ENCODE peak calls at places on chromosomes 16 and 17, in nine cellular contexts. J, Z, S, V, Y, N, M, O and C are unnamed samples.

GRCh38 chr16:84045818-84046470 is 3.3 kb upstream of the SLC38A8 start:
- DNase-seq in Y (no peak), S (no peak), Z (no peak), M (no peak), O (no peak), J (no peak), V (peak; percentile 54), N (no peak), C (no peak)

GRCh38 chr16:72999541-73000019 is 48.3 kb downstream of the ZFHX3 start:
- DNase-seq in Y (no peak), O (peak; percentile 26), J (no peak), N (no peak), M (no peak), V (peak; percentile 45), S (no peak), Z (no peak), C (no peak)

GRCh38 chr16:14249291-14250032 is 178.3 kb downstream of the MRTFB start:
- DNase-seq in J (peak; percentile 62), O (peak; percentile 11), V (no peak), Y (peak; percentile 35), N (peak; percentile 58), Z (peak; percentile 58), S (peak; percentile 48), M (peak; percentile 47), C (peak; percentile 14)

GRCh38 chr16:48110982-48111381 is 44.8 kb downstream of the ABCC12 start:
- DNase-seq in Y (no peak), O (no peak), Z (no peak), V (no peak), N (no peak), S (no peak), M (no peak), J (no peak), C (no peak)

GRCh38 chr17:77649717-77650211 is 308.7 kb upstream of the TNRC6C start:
- DNase-seq in Z (peak; percentile 8), O (peak; percentile 11), M (no peak), S (no peak), Y (no peak), J (peak; percentile 56), N (peak; percentile 15), V (peak; percentile 20), C (peak; percentile 16)

GRCh38 chr17:19327039-19327776 is 35.3 kb downstream of the B9D1 start:
- DNase-seq in S (no peak), Y (no peak), N (no peak), Z (peak; percentile 82), M (peak; percentile 19), J (no peak), V (peak; percentile 64), O (peak; percentile 91), C (no peak)

GRCh38 chr16:69500496-69500895 is 65.3 kb upstream of the NFAT5 start:
- DNase-seq in Y (no peak), M (no peak), O (no peak), N (no peak), V (no peak), Z (no peak), S (no peak), J (no peak), C (no peak)

GRCh38 chr16:56742030-56742984 is 12.4 kb downstream of the NUP93 start:
- DNase-seq in S (no peak), J (no peak), Z (peak; percentile 71), N (peak; percentile 28), M (no peak), V (no peak), Y (no peak), O (peak; percentile 79), C (peak; percentile 54)

GRCh38 chr16:2715519-2715918 is 4.5 kb downstream of the PRSS27 start:
- DNase-seq in Y (peak; percentile 60), J (peak; percentile 29), O (peak; percentile 23), M (peak; percentile 78), Z (peak; percentile 66), V (peak; percentile 83), N (peak; percentile 68), S (peak; percentile 76), C (no peak)
- H3K4me3 ChIP-seq in Y (no peak overlapping the region), J (no peak overlapping the region), O (no peak overlapping the region), M (no peak overlapping the region), Z (no peak overlapping the region), V (no peak overlapping the region), N (no peak overlapping the region), S (peak overlapping the region; percentile 32), C (no peak overlapping the region)

GRCh38 chr17:39822051-39822450 is 42.1 kb downstream of the IKZF3 start:
- DNase-seq in Z (no peak), M (no peak), Y (no peak), J (no peak), O (no peak), N (no peak), V (no peak), S (no peak), C (no peak)
- H3K9me3 ChIP-seq in Z (no peaks in the 10 kb centered on the region), M (no peaks in the 10 kb centered on the region), Y (no peaks in the 10 kb centered on the region), J (peaks cover 41% of the 10 kb centered on the region), O (peaks cover 10% of the 10 kb centered on the region), N (no peaks in the 10 kb centered on the region), V (no peaks in the 10 kb centered on the region), S (peaks cover 15% of the 10 kb centered on the region), C (peaks cover 19% of the 10 kb centered on the region)

GRCh38 chr16:29940656-29941055 is 14.6 kb upstream of the KCTD13 start:
- DNase-seq in J (no peak), N (no peak), O (peak; percentile 2), V (no peak), Z (peak; percentile 64), M (peak; percentile 10), Y (no peak), S (no peak), C (no peak)

GRCh38 chr16:29947897-29948296 is 14.0 kb upstream of the TMEM219 start:
- DNase-seq in V (no peak), Z (no peak), O (no peak), S (no peak), Y (no peak), J (no peak), M (no peak), N (no peak), C (no peak)

GRCh38 chr16:29943846-29944669 is 17.8 kb upstream of the TMEM219 start:
- DNase-seq in J (no peak), V (no peak), S (no peak), M (peak; percentile 68), Z (peak; percentile 98), O (peak; percentile 97), N (peak; percentile 80), Y (peak; percentile 79), C (peak; percentile 95)
- H3K4me3 ChIP-seq in J (no peak overlapping the region), V (no peak overlapping the region), S (no peak overlapping the region), M (no peak overlapping the region), Z (no peak overlapping the region), O (no peak overlapping the region), N (no peak overlapping the region), Y (no peak overlapping the region), C (peak overlapping the region; percentile 12)

GRCh38 chr16:18062713-18063112 is 273.8 kb downstream of the NPIPA8 start:
- DNase-seq in O (no peak), M (no peak), S (no peak), Y (no peak), Z (no peak), N (no peak), J (no peak), V (no peak), C (no peak)
- H3K9me3 ChIP-seq in O (peaks cover 24% of the 10 kb centered on the region), M (no peaks in the 10 kb centered on the region), S (no peaks in the 10 kb centered on the region), Y (no peaks in the 10 kb centered on the region), Z (no peaks in the 10 kb centered on the region), N (no peaks in the 10 kb centered on the region), J (no peaks in the 10 kb centered on the region), V (no peaks in the 10 kb centered on the region), C (no peaks in the 10 kb centered on the region)

GRCh38 chr16:85749686-85750020 is 1.2 kb downstream of the C16orf74 start:
- DNase-seq in N (no peak), M (no peak), S (no peak), V (no peak), O (no peak), Z (no peak), Y (peak; percentile 27), J (no peak), C (no peak)

GRCh38 chr16:85750021-85750826 is 672 bp downstream of the C16orf74 start:
- DNase-seq in O (peak; percentile 45), M (peak; percentile 66), V (peak; percentile 70), S (no peak), J (peak; percentile 42), N (peak; percentile 80), Z (peak; percentile 70), Y (peak; percentile 66), C (no peak)

GRCh38 chr16:85750827-85751641 is at the start of gene C16orf74:
- DNase-seq in V (peak; percentile 76), J (peak; percentile 45), N (peak; percentile 53), Z (peak; percentile 65), Y (peak; percentile 64), S (no peak), M (peak; percentile 68), O (peak; percentile 68), C (peak; percentile 59)

GRCh38 chr16:85751665-85752501 is 987 bp upstream of the C16orf74 start:
- DNase-seq in V (no peak), Z (no peak), N (no peak), O (peak; percentile 88), M (no peak), S (no peak), J (peak; percentile 24), Y (no peak), C (no peak)

DNA sequence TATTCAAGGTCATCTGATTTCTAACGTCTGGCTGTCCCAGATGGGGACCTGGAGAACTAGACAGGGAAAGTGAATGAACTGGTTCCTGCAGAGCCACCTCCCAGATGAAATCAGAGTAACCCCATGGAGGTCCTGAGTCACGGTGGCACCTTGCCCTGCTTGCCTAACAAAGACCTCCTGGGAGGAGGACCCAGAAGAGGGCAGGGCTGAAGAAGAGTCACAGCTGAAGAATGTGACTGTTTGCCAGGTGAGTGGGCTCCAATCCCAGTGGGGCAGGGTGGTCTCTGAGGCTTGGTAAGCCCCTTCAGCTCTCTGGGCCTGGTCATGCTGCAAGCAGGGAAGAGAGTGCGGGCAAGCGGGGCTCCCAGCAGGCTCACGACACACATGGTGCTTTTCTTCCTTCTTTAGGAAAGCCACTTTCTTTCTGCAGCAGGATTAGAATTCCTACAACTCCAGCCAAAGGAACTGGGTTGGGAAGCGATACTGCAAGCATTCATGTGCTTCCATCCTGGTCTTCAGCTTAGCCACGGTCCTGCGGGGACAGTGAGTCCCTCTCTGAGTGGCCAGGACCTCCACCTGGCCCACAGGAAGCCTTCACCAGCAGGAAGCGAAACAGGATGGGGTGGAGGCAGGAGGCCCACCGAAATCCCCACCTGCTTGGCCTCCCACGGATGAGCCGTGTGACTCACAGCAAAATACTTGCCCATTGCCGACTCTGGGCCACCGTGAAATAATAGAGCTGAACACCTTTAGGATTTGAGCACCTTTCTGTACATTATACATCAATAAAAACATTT is 4.3 kb downstream of the C16orf74 start:
- DNase-seq in V (no peak), Y (peak; percentile 65), M (no peak), J (peak; percentile 65), Z (no peak), S (no peak), N (no peak), O (peak; percentile 89), C (peak; percentile 86)
- H3K4me3 ChIP-seq in V (no peak overlapping the region), Y (no peak overlapping the region), M (no peak overlapping the region), J (peak overlapping the region; percentile 17), Z (no peak overlapping the region), S (no peak overlapping the region), N (no peak overlapping the region), O (no peak overlapping the region), C (no peak overlapping the region)